ENCODE peak calls at places on chromosomes 3 and 15, in five cellular contexts. One of them, this sample, is unnamed.

GRCh38 chr15:78051622-78052405 is 25.7 kb downstream of the TBC1D2B start:
- DNase-seq in AG10803: no peak
- DNase-seq in foreskin fibroblast: no peak
- DNase-seq in progenitor cell of endocrine pancreas: no peak
- DNase-seq in activated CD8-positive, alpha-beta memory T cell treated with anti-CD3 and anti-CD28 coated beads, Interleukin-2, amount 50 U/mL, for 48 hours: no peak
- DNase-seq in this sample: no peak

GRCh38 chr3:117252208-117252607 is 542.6 kb downstream of the TUSC7 start:
- DNase-seq in AG10803: no peak
- DNase-seq in foreskin fibroblast: peak; percentile 12
- DNase-seq in progenitor cell of endocrine pancreas: no peak
- DNase-seq in activated CD8-positive, alpha-beta memory T cell treated with anti-CD3 and anti-CD28 coated beads, Interleukin-2, amount 50 U/mL, for 48 hours: no peak
- DNase-seq in this sample: peak; percentile 61

GRCh38 chr15:73560501-73561117 is 72.6 kb downstream of the NPTN start:
- DNase-seq in AG10803: peak; percentile 70
- DNase-seq in foreskin fibroblast: peak; percentile 45
- DNase-seq in progenitor cell of endocrine pancreas: no peak
- DNase-seq in activated CD8-positive, alpha-beta memory T cell treated with anti-CD3 and anti-CD28 coated beads, Interleukin-2, amount 50 U/mL, for 48 hours: no peak
- DNase-seq in this sample: peak; percentile 71

GRCh38 chr3:114067804-114068203 is 11.3 kb downstream of the QTRT2 start:
- DNase-seq in AG10803: no peak
- DNase-seq in foreskin fibroblast: no peak
- DNase-seq in progenitor cell of endocrine pancreas: no peak
- DNase-seq in activated CD8-positive, alpha-beta memory T cell treated with anti-CD3 and anti-CD28 coated beads, Interleukin-2, amount 50 U/mL, for 48 hours: no peak
- DNase-seq in this sample: no peak

GRCh38 chr15:40511093-40511471 is 40.3 kb downstream of the CHST14 start:
- DNase-seq in AG10803: peak; percentile 15
- DNase-seq in foreskin fibroblast: no peak
- DNase-seq in progenitor cell of endocrine pancreas: no peak
- DNase-seq in activated CD8-positive, alpha-beta memory T cell treated with anti-CD3 and anti-CD28 coated beads, Interleukin-2, amount 50 U/mL, for 48 hours: peak; percentile 55
- DNase-seq in this sample: no peak

GRCh38 chr3:117059054-117059989 is 349.7 kb downstream of the TUSC7 start:
- DNase-seq in AG10803: peak; percentile 44
- DNase-seq in foreskin fibroblast: peak; percentile 16
- DNase-seq in progenitor cell of endocrine pancreas: no peak
- DNase-seq in activated CD8-positive, alpha-beta memory T cell treated with anti-CD3 and anti-CD28 coated beads, Interleukin-2, amount 50 U/mL, for 48 hours: no peak
- DNase-seq in this sample: peak; percentile 67

GRCh38 chr3:146626384-146627122 is 21.4 kb upstream of the PLSCR5 start:
- DNase-seq in AG10803: no peak
- DNase-seq in foreskin fibroblast: no peak
- DNase-seq in progenitor cell of endocrine pancreas: no peak
- DNase-seq in activated CD8-positive, alpha-beta memory T cell treated with anti-CD3 and anti-CD28 coated beads, Interleukin-2, amount 50 U/mL, for 48 hours: no peak
- DNase-seq in this sample: no peak

GRCh38 chr3:13882876-13883275 is 3.0 kb upstream of the WNT7A start:
- DNase-seq in AG10803: no peak
- DNase-seq in foreskin fibroblast: no peak
- DNase-seq in progenitor cell of endocrine pancreas: no peak
- DNase-seq in activated CD8-positive, alpha-beta memory T cell treated with anti-CD3 and anti-CD28 coated beads, Interleukin-2, amount 50 U/mL, for 48 hours: no peak
- DNase-seq in this sample: no peak

GRCh38 chr15:41501961-41502786 is 8.5 kb downstream of the ITPKA start:
- DNase-seq in AG10803: no peak
- DNase-seq in foreskin fibroblast: no peak
- DNase-seq in progenitor cell of endocrine pancreas: no peak
- DNase-seq in activated CD8-positive, alpha-beta memory T cell treated with anti-CD3 and anti-CD28 coated beads, Interleukin-2, amount 50 U/mL, for 48 hours: peak; percentile 65
- DNase-seq in this sample: no peak

GRCh38 chr15:65653341-65653740 is 31.6 kb downstream of the SLC24A1 start:
- DNase-seq in AG10803: peak; percentile 54
- DNase-seq in foreskin fibroblast: no peak
- DNase-seq in progenitor cell of endocrine pancreas: no peak
- DNase-seq in activated CD8-positive, alpha-beta memory T cell treated with anti-CD3 and anti-CD28 coated beads, Interleukin-2, amount 50 U/mL, for 48 hours: no peak
- DNase-seq in this sample: peak; percentile 35

GRCh38 chr3:81823882-81824395 is 62.5 kb upstream of the GBE1 start:
- DNase-seq in AG10803: peak; percentile 13
- DNase-seq in foreskin fibroblast: no peak
- DNase-seq in progenitor cell of endocrine pancreas: no peak
- DNase-seq in activated CD8-positive, alpha-beta memory T cell treated with anti-CD3 and anti-CD28 coated beads, Interleukin-2, amount 50 U/mL, for 48 hours: no peak
- DNase-seq in this sample: no peak

GRCh38 chr15:32933241-32933640 is 215.4 kb downstream of the GREM1 start:
- DNase-seq in AG10803: peak; percentile 45
- DNase-seq in foreskin fibroblast: no peak
- DNase-seq in progenitor cell of endocrine pancreas: no peak
- DNase-seq in activated CD8-positive, alpha-beta memory T cell treated with anti-CD3 and anti-CD28 coated beads, Interleukin-2, amount 50 U/mL, for 48 hours: no peak
- DNase-seq in this sample: no peak

GRCh38 chr3:169591983-169592644 is 71.4 kb downstream of the MECOM start:
- DNase-seq in AG10803: no peak
- DNase-seq in foreskin fibroblast: no peak
- DNase-seq in progenitor cell of endocrine pancreas: no peak
- DNase-seq in activated CD8-positive, alpha-beta memory T cell treated with anti-CD3 and anti-CD28 coated beads, Interleukin-2, amount 50 U/mL, for 48 hours: no peak
- DNase-seq in this sample: no peak

GRCh38 chr15:101045835-101046691 is 126.9 kb downstream of the LRRK1 start:
- DNase-seq in AG10803: no peak
- DNase-seq in foreskin fibroblast: no peak
- DNase-seq in progenitor cell of endocrine pancreas: peak; percentile 7
- DNase-seq in activated CD8-positive, alpha-beta memory T cell treated with anti-CD3 and anti-CD28 coated beads, Interleukin-2, amount 50 U/mL, for 48 hours: peak; percentile 33
- DNase-seq in this sample: no peak

GRCh38 chr3:126152931-126153694 is 27.3 kb downstream of the ALDH1L1 start:
- DNase-seq in AG10803: no peak
- DNase-seq in foreskin fibroblast: no peak
- DNase-seq in progenitor cell of endocrine pancreas: no peak
- DNase-seq in activated CD8-positive, alpha-beta memory T cell treated with anti-CD3 and anti-CD28 coated beads, Interleukin-2, amount 50 U/mL, for 48 hours: peak; percentile 13
- DNase-seq in this sample: no peak

This sample was measured in RKO.